ENCODE peak calls at places on chromosomes 11 and 22, in six cellular contexts. J is EH; T is stimulated activated CD8-positive, alpha-beta memory T cell treated with anti-CD3 and anti-CD28 coated beads, Interleukin-15, amount 100 ng/mL, for 1 hour; Y is C1 segment of cervical spinal cord; V is NCI-H1105 treated with DMSO at 0.1 percent for 48 hours; F is ascending aorta. E is an unnamed sample.

GRCh38 chr22:36900880-36901279 is 12.5 kb upstream of the CSF2RB start:
- DNase-seq in J (no peak), T (no peak), Y (no peak), V (no peak), F (no peak), E (no peak)

GRCh38 chr22:46436595-46437163 is 100.7 kb downstream of the CELSR1 start:
- DNase-seq in J (peak; percentile 43), T (no peak), Y (no peak), V (no peak), F (no peak), E (no peak)

GRCh38 chr11:2164081-2164480 is 3.1 kb upstream of the INS start:
- DNase-seq in J (no peak), T (no peak), Y (no peak), V (no peak), F (no peak), E (no peak)

GRCh38 chr11:12125609-12126149 is 15.3 kb downstream of the MICAL2 start:
- DNase-seq in J (no peak), T (no peak), Y (no peak), V (no peak), F (no peak), E (no peak)

GRCh38 chr11:90134420-90135003 is at the start of gene NAALAD2:
- DNase-seq in J (peak; percentile 27), T (no peak), Y (peak; percentile 2), V (no peak), F (no peak), E (peak; percentile 87)

GRCh38 chr22:26259510-26259909 is 90.2 kb downstream of the SEZ6L start:
- DNase-seq in J (peak; percentile 46), T (no peak), Y (no peak), V (no peak), F (no peak), E (no peak)

GRCh38 chr11:12606597-12606996 is 67.6 kb upstream of the TEAD1 start:
- DNase-seq in J (peak; percentile 95), T (no peak), Y (no peak), V (no peak), F (no peak), E (no peak)

GRCh38 chr22:35054064-35054463 is 11.9 kb upstream of the ISX start:
- DNase-seq in J (no peak), T (no peak), Y (no peak), V (no peak), F (no peak), E (no peak)

GRCh38 chr11:130070109-130070828 is 575 bp downstream of the APLP2 start:
- DNase-seq in J (peak; percentile 48), T (peak; percentile 6), Y (no peak), V (peak; percentile 48), F (peak; percentile 71), E (peak; percentile 93)

E was measured in posterior cingulate gyrus.